ENCODE peak calls at places on chromosomes 5 and 9, in six cellular contexts. M is CD8-positive, alpha-beta T cell; L is foreskin keratinocyte; C is sigmoid colon; U is neural progenitor cell; A is esophagus squamous epithelium. N is an unnamed sample. For H3K4me1, the result is how much of the 10 kb centered on the place peaks cover.

GRCh38 chr5:133924221-133924920 is 44.1 kb downstream of the C5orf15 start:
- DNase-seq in M (no peak), L (no peak), C (no peak), U (no peak), A (no peak), N (no peak)

GRCh38 chr5:1428107-1428506 is 17.1 kb downstream of the SLC6A3 start:
- DNase-seq in M (no peak), L (no peak), C (no peak), U (no peak), A (no peak), N (no peak)

GRCh38 chr9:35603506-35603985 is 1.5 kb upstream of the TESK1 start:
- DNase-seq in M (no peak), L (no peak), C (peak), U (no peak), A (no peak), N (no peak)

GRCh38 chr9:81694541-81694940 is 5.2 kb upstream of the TLE1 start:
- DNase-seq in M (no peak), L (no peak), C (no peak), U (no peak), A (no peak), N (no peak)

GRCh38 chr5:11335881-11336760 is 568.1 kb downstream of the CTNND2 start:
- DNase-seq in M (no peak), L (no peak), C (no peak), U (no peak), A (no peak), N (no peak)

GRCh38 chr9:69097053-69097452 is 61.5 kb downstream of the FXN start:
- DNase-seq in M (no peak), L (peak), C (no peak), U (no peak), A (no peak), N (no peak)

GRCh38 chr5:172778223-172778814 is 7.3 kb upstream of the DUSP1 start:
- DNase-seq in M (no peak), L (peak), C (peak), U (no peak), A (no peak), N (no peak)

GRCh38 chr5:100777680-100778281 is 125.3 kb downstream of the ST8SIA4 start:
- DNase-seq in M (no peak), L (peak), C (no peak), U (no peak), A (no peak), N (no peak)

GRCh38 chr5:159459951-159460538 is 129.8 kb upstream of the IL12B start:
- DNase-seq in M (no peak), L (no peak), C (no peak), U (no peak), A (no peak), N (no peak)

GRCh38 chr9:119477197-119477596 is 108.0 kb upstream of the BRINP1 start:
- DNase-seq in M (no peak), L (no peak), C (peak), U (no peak), A (no peak), N (no peak)

GRCh38 chr5:121763674-121764073 is 88.0 kb upstream of the FTMT start:
- DNase-seq in M (no peak), L (no peak), C (no peak), U (peak), A (no peak), N (no peak)

GRCh38 chr5:133458435-133458834 is 153.9 kb downstream of the FSTL4 start:
- DNase-seq in M (no peak), L (no peak), C (no peak), U (no peak), A (no peak), N (no peak)

GRCh38 chr5:29122306-29122705 is 2071.2 kb upstream of the CDH6 start:
- DNase-seq in M (no peak), L (no peak), C (no peak), U (peak), A (no peak), N (no peak)

GRCh38 chr9:8208465-8208864 is 408.9 kb upstream of the DMAC1 start:
- DNase-seq in M (no peak), L (no peak), C (no peak), U (no peak), A (no peak), N (no peak)

GRCh38 chr5:132426525-132427138 is 57.1 kb downstream of the SLC22A5 start:
- DNase-seq in M (peak), L (peak), C (peak), U (peak), A (peak), N (peak)

GRCh38 chr5:132429451-132430440 is 60.2 kb downstream of the SLC22A5 start:
- DNase-seq in M (no peak), L (no peak), C (no peak), U (no peak), A (no peak), N (no peak)

GRCh38 chr5:132427285-132428146 is 58.0 kb downstream of the SLC22A5 start:
- DNase-seq in M (peak), L (peak), C (no peak), U (no peak), A (no peak), N (no peak)

GRCh38 chr5:132428811-132429440 is 59.4 kb downstream of the SLC22A5 start:
- DNase-seq in M (no peak), L (peak), C (no peak), U (no peak), A (no peak), N (no peak)

GRCh38 chr5:132428147-132428482 is 58.6 kb downstream of the SLC22A5 start:
- DNase-seq in M (no peak), L (no peak), C (no peak), U (no peak), A (no peak), N (no peak)
- H3K27ac ChIP-seq in M (peak), L (no peak), C (peak), U (no peak), A (peak), N (no peak)

GRCh38 chr5:111602817-111603445 is 90.6 kb upstream of the STARD4 start:
- DNase-seq in M (no peak), L (no peak), C (no peak), U (no peak), A (no peak), N (no peak)

GRCh38 chr5:111603446-111603827 is 91.1 kb upstream of the STARD4 start:
- DNase-seq in M (no peak), L (no peak), C (no peak), U (no peak), A (no peak), N (no peak)

DNA sequence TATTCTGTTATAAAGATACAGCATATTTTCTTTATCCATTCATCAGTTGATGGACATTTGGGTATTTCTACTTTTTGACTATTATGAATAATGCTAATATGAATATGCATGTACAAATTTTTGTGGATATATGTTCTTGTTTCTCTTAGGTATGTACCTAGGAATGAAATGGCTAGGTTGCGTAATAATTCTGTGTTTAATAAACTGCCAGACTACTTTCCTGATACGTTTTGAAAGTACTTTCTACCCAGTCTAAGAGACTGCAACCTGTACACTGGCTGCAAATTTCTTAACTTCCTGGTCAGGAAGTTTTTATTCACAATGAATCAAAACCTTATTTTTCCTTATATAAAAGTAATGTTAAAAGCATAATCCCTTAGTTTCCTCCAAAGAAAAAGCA is 93.9 kb upstream of the STARD4 start:
- DNase-seq in M (no peak), L (peak), C (no peak), U (no peak), A (no peak), N (no peak)
- H3K4me1 ChIP-seq in M (under half), L (under half), C (under half), U (under half), A (under half), N (under half)

GRCh38 chr5:154541553-154541952 is 63.5 kb upstream of the HAND1 start:
- DNase-seq in M (no peak), L (no peak), C (no peak), U (no peak), A (no peak), N (no peak)
- TF ChIP-seq CTCF in M (no peak), L (no peak), C (no peak), U (no peak), A (no peak), N (no peak)

GRCh38 chr9:114155263-114155966 is at the start of gene COL27A1:
- DNase-seq in M (peak), L (peak), C (peak), U (peak), A (no peak), N (peak)
- H3K27ac ChIP-seq in M (no peak), L (peak), C (peak), U (no peak), A (peak), N (peak)

GRCh38 chr9:137057545-137057944 is 3.7 kb upstream of the ENTPD2 start:
- DNase-seq in M (no peak), L (no peak), C (no peak), U (no peak), A (no peak), N (no peak)
- H3K4me1 ChIP-seq in M (under half), L (under half), C (under half), U (under half), A (under half), N (under half)

GRCh38 chr5:115389799-115390382 is 93.4 kb upstream of the CCDC112 start:
- DNase-seq in M (no peak), L (no peak), C (no peak), U (no peak), A (no peak), N (no peak)
- TF ChIP-seq CTCF in M (no peak), L (peak), C (no peak), U (no peak), A (peak), N (no peak)

GRCh38 chr5:91478096-91478495 is 95.0 kb upstream of the ARRDC3 start:
- DNase-seq in M (no peak), L (no peak), C (no peak), U (no peak), A (no peak), N (no peak)

GRCh38 chr5:91474201-91474600 is 91.1 kb upstream of the ARRDC3 start:
- DNase-seq in M (no peak), L (no peak), C (no peak), U (no peak), A (no peak), N (no peak)

DNA sequence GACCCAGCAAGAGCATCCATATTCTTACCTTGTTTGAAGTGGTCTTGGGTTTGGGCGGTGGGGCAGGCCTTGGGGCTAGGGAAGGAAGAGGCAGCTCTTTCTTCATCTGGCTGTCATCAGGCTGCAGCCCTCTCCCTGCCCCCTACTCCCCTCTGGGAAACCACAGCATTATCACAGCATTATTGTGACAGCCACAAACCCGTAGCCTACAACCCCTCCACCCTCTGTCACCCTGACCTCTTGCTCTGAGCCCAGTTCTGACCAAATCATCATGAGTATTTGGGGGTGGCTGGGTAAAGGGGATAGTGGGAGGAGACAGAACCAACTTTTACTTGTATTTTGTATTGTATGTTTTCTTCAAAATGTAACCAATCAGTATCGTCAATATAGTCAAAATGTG is 94.3 kb upstream of the ARRDC3 start:
- DNase-seq in M (no peak), L (no peak), C (no peak), U (no peak), A (no peak), N (no peak)
- H3K27ac ChIP-seq in M (no peak), L (no peak), C (no peak), U (no peak), A (no peak), N (no peak)

DNA sequence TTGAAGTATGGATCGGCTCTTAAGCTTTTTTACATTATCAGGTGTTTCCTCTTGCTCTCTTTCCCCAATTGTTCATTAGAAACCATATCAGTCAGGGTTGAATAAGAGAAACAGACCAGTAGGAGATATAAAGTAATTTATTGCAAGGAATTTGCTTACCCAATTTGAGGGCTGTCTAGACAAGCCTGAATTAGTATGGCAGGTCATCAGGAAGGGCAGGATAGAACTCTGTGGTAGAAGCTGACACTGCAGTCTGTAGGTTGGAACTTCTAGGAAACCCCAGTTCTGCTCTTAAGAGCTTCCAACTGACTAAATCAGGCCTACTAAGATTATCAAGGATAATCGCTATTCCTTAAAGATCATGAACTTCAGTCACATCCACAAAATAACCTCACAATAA is 24.3 kb downstream of the ISOC1 start:
- DNase-seq in M (no peak), L (peak), C (no peak), U (no peak), A (no peak), N (no peak)
- H3K4me1 ChIP-seq in M (under half), L (under half), C (under half), U (under half), A (under half), N (under half)

GRCh38 chr9:92328225-92328624 is 2.5 kb downstream of the CENPP start:
- DNase-seq in M (no peak), L (peak), C (no peak), U (peak), A (no peak), N (no peak)
- TF ChIP-seq CTCF in M (no peak), L (peak), C (no peak), U (peak), A (peak), N (no peak)